ENCODE peak calls at places on chromosomes 6 and 20, in five cellular contexts. One of them, this sample, is unnamed.

GRCh38 chr6:131877999-131878789 is 70.4 kb downstream of the ENPP1 start:
- DNase-seq in HS-27A: no peak
- DNase-seq in cerebellar nuclear complex: no peak
- DNase-seq in RWPE1: no peak
- DNase-seq in EL: no peak
- DNase-seq in this sample: peak; percentile 32

GRCh38 chr6:17584241-17584803 is 15.8 kb upstream of the FAM8A1 start:
- DNase-seq in HS-27A: peak; percentile 72
- DNase-seq in cerebellar nuclear complex: no peak
- DNase-seq in RWPE1: peak; percentile 66
- DNase-seq in EL: peak; percentile 85
- DNase-seq in this sample: peak; percentile 76

GRCh38 chr20:363319-364078 is 16.6 kb downstream of the NRSN2 start:
- DNase-seq in HS-27A: no peak
- DNase-seq in cerebellar nuclear complex: no peak
- DNase-seq in RWPE1: peak; percentile 57
- DNase-seq in EL: peak; percentile 41
- DNase-seq in this sample: no peak

GRCh38 chr20:62219992-62220665 is at the start of gene HRH3:
- DNase-seq in HS-27A: no peak
- DNase-seq in cerebellar nuclear complex: no peak
- DNase-seq in RWPE1: peak; percentile 84
- DNase-seq in EL: no peak
- DNase-seq in this sample: no peak

GRCh38 chr20:40090236-40090635 is 598.8 kb downstream of the MAFB start:
- DNase-seq in HS-27A: no peak
- DNase-seq in cerebellar nuclear complex: no peak
- DNase-seq in RWPE1: no peak
- DNase-seq in EL: peak; percentile 19
- DNase-seq in this sample: no peak

GRCh38 chr20:16424780-16425179 is 148.5 kb downstream of the KIF16B start:
- DNase-seq in HS-27A: no peak
- DNase-seq in cerebellar nuclear complex: no peak
- DNase-seq in RWPE1: no peak
- DNase-seq in EL: no peak
- DNase-seq in this sample: no peak

GRCh38 chr6:40295251-40295949 is 291.8 kb downstream of the LRFN2 start:
- DNase-seq in HS-27A: no peak
- DNase-seq in cerebellar nuclear complex: no peak
- DNase-seq in RWPE1: no peak
- DNase-seq in EL: peak; percentile 14
- DNase-seq in this sample: no peak

GRCh38 chr6:21265264-21266044 is 328.1 kb upstream of the SOX4 start:
- DNase-seq in HS-27A: no peak
- DNase-seq in cerebellar nuclear complex: no peak
- DNase-seq in RWPE1: peak; percentile 29
- DNase-seq in EL: peak; percentile 66
- DNase-seq in this sample: no peak

GRCh38 chr6:11318835-11319813 is 86.7 kb upstream of the NEDD9 start:
- DNase-seq in HS-27A: no peak
- DNase-seq in cerebellar nuclear complex: no peak
- DNase-seq in RWPE1: no peak
- DNase-seq in EL: no peak
- DNase-seq in this sample: no peak

GRCh38 chr6:19804362-19805145 is 32.6 kb upstream of the ID4 start:
- DNase-seq in HS-27A: no peak
- DNase-seq in cerebellar nuclear complex: no peak
- DNase-seq in RWPE1: peak; percentile 88
- DNase-seq in EL: peak; percentile 96
- DNase-seq in this sample: peak; percentile 97

GRCh38 chr20:53917145-53918009 is 153.0 kb downstream of the BCAS1 start:
- DNase-seq in HS-27A: no peak
- DNase-seq in cerebellar nuclear complex: no peak
- DNase-seq in RWPE1: no peak
- DNase-seq in EL: peak; percentile 71
- DNase-seq in this sample: peak; percentile 88

GRCh38 chr20:23068283-23068682 is 17.8 kb downstream of the CD93 start:
- DNase-seq in HS-27A: no peak
- DNase-seq in cerebellar nuclear complex: no peak
- DNase-seq in RWPE1: no peak
- DNase-seq in EL: no peak
- DNase-seq in this sample: no peak

GRCh38 chr6:134553941-134554340 is 236.0 kb upstream of the SGK1 start:
- DNase-seq in HS-27A: no peak
- DNase-seq in cerebellar nuclear complex: no peak
- DNase-seq in RWPE1: no peak
- DNase-seq in EL: peak; percentile 81
- DNase-seq in this sample: peak; percentile 58

GRCh38 chr6:148414836-148415235 is 72.2 kb downstream of the SASH1 start:
- DNase-seq in HS-27A: peak; percentile 62
- DNase-seq in cerebellar nuclear complex: no peak
- DNase-seq in RWPE1: peak; percentile 68
- DNase-seq in EL: peak; percentile 85
- DNase-seq in this sample: peak; percentile 77

GRCh38 chr6:142774292-142774691 is 170.7 kb downstream of the HIVEP2 start:
- DNase-seq in HS-27A: no peak
- DNase-seq in cerebellar nuclear complex: no peak
- DNase-seq in RWPE1: no peak
- DNase-seq in EL: no peak
- DNase-seq in this sample: no peak

GRCh38 chr6:170243386-170243785 is 47.5 kb downstream of the DLL1 start:
- DNase-seq in HS-27A: no peak
- DNase-seq in cerebellar nuclear complex: no peak
- DNase-seq in RWPE1: no peak
- DNase-seq in EL: no peak
- DNase-seq in this sample: no peak

GRCh38 chr6:17867880-17868279 is 119.6 kb downstream of the KIF13A start:
- DNase-seq in HS-27A: peak; percentile 77
- DNase-seq in cerebellar nuclear complex: peak; percentile 36
- DNase-seq in RWPE1: peak; percentile 20
- DNase-seq in EL: peak; percentile 87
- DNase-seq in this sample: peak; percentile 52

GRCh38 chr6:151070666-151071065 is 169.1 kb upstream of the AKAP12 start:
- DNase-seq in HS-27A: no peak
- DNase-seq in cerebellar nuclear complex: no peak
- DNase-seq in RWPE1: no peak
- DNase-seq in EL: peak; percentile 69
- DNase-seq in this sample: peak; percentile 38

GRCh38 chr6:138107752-138108592 is 753 bp upstream of the PERP start:
- DNase-seq in HS-27A: no peak
- DNase-seq in cerebellar nuclear complex: no peak
- DNase-seq in RWPE1: peak; percentile 53
- DNase-seq in EL: no peak
- DNase-seq in this sample: no peak

GRCh38 chr20:59515013-59515905 is 89.1 kb upstream of the PHACTR3 start:
- DNase-seq in HS-27A: no peak
- DNase-seq in cerebellar nuclear complex: no peak
- DNase-seq in RWPE1: peak; percentile 91
- DNase-seq in EL: peak; percentile 65
- DNase-seq in this sample: peak; percentile 19

GRCh38 chr6:139296927-139297326 is 5.1 kb upstream of the TXLNB start:
- DNase-seq in HS-27A: no peak
- DNase-seq in cerebellar nuclear complex: no peak
- DNase-seq in RWPE1: no peak
- DNase-seq in EL: peak; percentile 73
- DNase-seq in this sample: no peak

GRCh38 chr6:108250240-108250866 is 10.5 kb downstream of the SNX3 start:
- DNase-seq in HS-27A: no peak
- DNase-seq in cerebellar nuclear complex: no peak
- DNase-seq in RWPE1: no peak
- DNase-seq in EL: peak; percentile 9
- DNase-seq in this sample: no peak

GRCh38 chr20:16301981-16302380 is 271.3 kb downstream of the KIF16B start:
- DNase-seq in HS-27A: no peak
- DNase-seq in cerebellar nuclear complex: no peak
- DNase-seq in RWPE1: no peak
- DNase-seq in EL: no peak
- DNase-seq in this sample: no peak

GRCh38 chr6:112539355-112539754 is 192.2 kb downstream of the RFPL4B start:
- DNase-seq in HS-27A: no peak
- DNase-seq in cerebellar nuclear complex: no peak
- DNase-seq in RWPE1: no peak
- DNase-seq in EL: peak; percentile 38
- DNase-seq in this sample: peak; percentile 46

GRCh38 chr6:100803264-100803663 is 77.9 kb downstream of the ASCC3 start:
- DNase-seq in HS-27A: no peak
- DNase-seq in cerebellar nuclear complex: no peak
- DNase-seq in RWPE1: no peak
- DNase-seq in EL: no peak
- DNase-seq in this sample: no peak

GRCh38 chr6:10237284-10238043 is 177.4 kb downstream of the TFAP2A start:
- DNase-seq in HS-27A: peak; percentile 46
- DNase-seq in cerebellar nuclear complex: no peak
- DNase-seq in RWPE1: peak; percentile 90
- DNase-seq in EL: peak; percentile 86
- DNase-seq in this sample: no peak